ENCODE peak calls at places on chromosome 22, in six cellular contexts. One of them, this sample, is unnamed.

GRCh38 chr22:50583294-50583865 is 731 bp upstream of the CHKB start:
- DNase-seq in heart right ventricle: no peak
- DNase-seq in ascending aorta: no peak
- DNase-seq in heart left ventricle: no peak
- DNase-seq in caudate nucleus: no peak
- DNase-seq in effector memory CD4-positive, alpha-beta T cell: no peak
- DNase-seq in this sample: no peak

GRCh38 chr22:38284042-38284402 is 11.2 kb upstream of the TMEM184B start:
- DNase-seq in heart right ventricle: peak
- DNase-seq in ascending aorta: no peak
- DNase-seq in heart left ventricle: no peak
- DNase-seq in caudate nucleus: no peak
- DNase-seq in effector memory CD4-positive, alpha-beta T cell: no peak
- DNase-seq in this sample: no peak

GRCh38 chr22:49481651-49482399 is 345.8 kb downstream of the BRD1 start:
- DNase-seq in heart right ventricle: no peak
- DNase-seq in ascending aorta: no peak
- DNase-seq in heart left ventricle: no peak
- DNase-seq in caudate nucleus: no peak
- DNase-seq in effector memory CD4-positive, alpha-beta T cell: no peak
- DNase-seq in this sample: no peak

GRCh38 chr22:49853981-49854791 is 542 bp downstream of the ZBED4 start:
- DNase-seq in heart right ventricle: peak
- DNase-seq in ascending aorta: no peak
- DNase-seq in heart left ventricle: peak
- DNase-seq in caudate nucleus: no peak
- DNase-seq in effector memory CD4-positive, alpha-beta T cell: no peak
- DNase-seq in this sample: peak

GRCh38 chr22:46422896-46423295 is 87.4 kb downstream of the TRMU start:
- DNase-seq in heart right ventricle: peak
- DNase-seq in ascending aorta: no peak
- DNase-seq in heart left ventricle: peak
- DNase-seq in caudate nucleus: no peak
- DNase-seq in effector memory CD4-positive, alpha-beta T cell: no peak
- DNase-seq in this sample: no peak

GRCh38 chr22:49966716-49967332 is 6.3 kb downstream of the PIM3 start:
- DNase-seq in heart right ventricle: peak
- DNase-seq in ascending aorta: no peak
- DNase-seq in heart left ventricle: peak
- DNase-seq in caudate nucleus: no peak
- DNase-seq in effector memory CD4-positive, alpha-beta T cell: no peak
- DNase-seq in this sample: peak

GRCh38 chr22:27139935-27140493 is 482.6 kb downstream of the MIAT start:
- DNase-seq in heart right ventricle: no peak
- DNase-seq in ascending aorta: no peak
- DNase-seq in heart left ventricle: no peak
- DNase-seq in caudate nucleus: no peak
- DNase-seq in effector memory CD4-positive, alpha-beta T cell: no peak
- DNase-seq in this sample: peak

GRCh38 chr22:27380826-27381225 is 420.7 kb downstream of the MN1 start:
- DNase-seq in heart right ventricle: no peak
- DNase-seq in ascending aorta: no peak
- DNase-seq in heart left ventricle: no peak
- DNase-seq in caudate nucleus: no peak
- DNase-seq in effector memory CD4-positive, alpha-beta T cell: no peak
- DNase-seq in this sample: no peak

GRCh38 chr22:43838161-43838560 is 24.2 kb downstream of the SULT4A1 start:
- DNase-seq in heart right ventricle: no peak
- DNase-seq in ascending aorta: no peak
- DNase-seq in heart left ventricle: no peak
- DNase-seq in caudate nucleus: no peak
- DNase-seq in effector memory CD4-positive, alpha-beta T cell: no peak
- DNase-seq in this sample: no peak

GRCh38 chr22:16824718-16825687 is at the start of gene XKR3:
- DNase-seq in heart right ventricle: no peak
- DNase-seq in ascending aorta: no peak
- DNase-seq in heart left ventricle: no peak
- DNase-seq in caudate nucleus: no peak
- DNase-seq in effector memory CD4-positive, alpha-beta T cell: no peak
- DNase-seq in this sample: no peak

GRCh38 chr22:50672471-50673230 is at the start of gene SHANK3:
- DNase-seq in heart right ventricle: peak
- DNase-seq in ascending aorta: no peak
- DNase-seq in heart left ventricle: peak
- DNase-seq in caudate nucleus: no peak
- DNase-seq in effector memory CD4-positive, alpha-beta T cell: no peak
- DNase-seq in this sample: peak

DNA sequence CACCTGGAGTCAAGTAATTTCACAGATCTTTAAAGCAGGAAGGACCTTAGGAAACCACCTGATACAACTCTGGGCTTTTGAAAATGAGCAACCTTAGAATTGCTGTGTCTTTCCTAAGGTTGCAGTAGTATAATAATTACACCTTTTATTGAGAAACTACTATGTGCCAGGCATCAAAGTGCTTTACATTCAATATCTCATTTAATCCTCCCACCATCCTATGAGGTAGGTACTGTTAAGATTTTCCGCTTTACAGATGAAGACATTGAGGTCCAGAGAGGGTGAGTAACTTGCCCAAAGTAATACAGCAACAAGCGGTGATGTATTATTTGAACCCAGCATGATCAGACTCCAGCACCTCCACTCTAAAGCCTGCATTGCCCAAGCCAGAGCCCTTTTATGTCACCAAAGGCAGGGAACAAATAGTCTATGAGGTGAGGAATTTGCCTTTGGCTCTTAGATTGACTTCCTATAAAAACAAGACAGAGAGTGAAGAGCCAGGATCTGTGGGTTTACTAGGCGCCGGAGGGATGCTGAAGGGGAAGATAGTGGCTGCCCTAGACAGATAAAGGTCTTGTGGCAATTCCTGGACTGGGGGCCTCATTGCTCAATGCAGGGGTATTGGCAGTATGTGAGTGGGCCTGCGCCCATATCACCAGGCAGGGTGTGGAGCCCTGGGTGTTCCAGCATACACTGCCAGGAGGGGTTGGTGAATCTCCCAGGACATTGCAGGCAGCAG is 157.1 kb downstream of the FBXO7 start:
- DNase-seq in heart right ventricle: no peak
- DNase-seq in ascending aorta: no peak
- DNase-seq in heart left ventricle: no peak
- DNase-seq in caudate nucleus: no peak
- DNase-seq in effector memory CD4-positive, alpha-beta T cell: no peak
- DNase-seq in this sample: no peak
- H3K27ac ChIP-seq in heart right ventricle: no peak
- H3K27ac ChIP-seq in ascending aorta: no peak
- H3K27ac ChIP-seq in heart left ventricle: peak
- H3K27ac ChIP-seq in caudate nucleus: no peak
- H3K27ac ChIP-seq in effector memory CD4-positive, alpha-beta T cell: no peak
- H3K27ac ChIP-seq in this sample: no peak

DNA sequence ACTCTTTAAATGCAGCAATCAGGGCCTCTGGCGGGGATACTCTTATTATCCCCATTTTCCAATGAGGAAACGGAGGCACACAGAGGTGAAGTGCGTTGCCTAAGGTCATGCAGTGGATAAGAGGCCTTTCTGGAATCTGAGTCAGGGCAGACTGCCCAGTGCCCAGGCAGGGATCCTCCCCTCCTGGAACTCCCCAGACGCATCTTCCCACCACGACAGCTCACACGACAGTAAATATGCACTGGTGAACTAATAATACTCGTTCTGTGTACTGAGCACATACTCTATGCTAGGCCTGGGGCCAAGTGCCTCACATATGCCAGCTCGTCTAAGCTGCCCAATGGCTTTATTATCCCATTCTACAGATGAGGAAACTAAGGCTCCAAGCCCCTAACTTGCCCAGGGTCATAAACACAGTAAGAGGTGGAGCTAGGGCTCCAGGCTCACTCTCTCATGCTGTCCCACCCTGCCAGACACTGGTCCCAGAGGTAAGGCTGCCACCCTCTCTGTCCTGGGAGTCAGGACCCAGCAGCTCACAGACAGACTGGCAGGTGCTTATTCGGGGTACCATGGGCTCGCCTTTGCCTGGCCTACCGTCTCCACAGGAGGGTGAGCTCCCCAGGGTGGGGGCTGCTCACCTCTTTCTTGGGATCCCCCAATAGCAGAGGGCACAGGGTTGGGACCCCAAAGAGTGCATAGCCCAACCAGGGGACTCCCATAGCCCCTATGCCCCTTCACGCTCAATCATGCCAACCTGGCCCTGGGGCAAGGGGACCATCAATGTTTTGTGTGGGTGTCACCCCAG is 2.3 kb downstream of the IL2RB start:
- DNase-seq in heart right ventricle: no peak
- DNase-seq in ascending aorta: no peak
- DNase-seq in heart left ventricle: no peak
- DNase-seq in caudate nucleus: no peak
- DNase-seq in effector memory CD4-positive, alpha-beta T cell: no peak
- DNase-seq in this sample: no peak
- H3K27ac ChIP-seq in heart right ventricle: peak
- H3K27ac ChIP-seq in ascending aorta: no peak
- H3K27ac ChIP-seq in heart left ventricle: no peak
- H3K27ac ChIP-seq in caudate nucleus: no peak
- H3K27ac ChIP-seq in effector memory CD4-positive, alpha-beta T cell: peak
- H3K27ac ChIP-seq in this sample: no peak

DNA sequence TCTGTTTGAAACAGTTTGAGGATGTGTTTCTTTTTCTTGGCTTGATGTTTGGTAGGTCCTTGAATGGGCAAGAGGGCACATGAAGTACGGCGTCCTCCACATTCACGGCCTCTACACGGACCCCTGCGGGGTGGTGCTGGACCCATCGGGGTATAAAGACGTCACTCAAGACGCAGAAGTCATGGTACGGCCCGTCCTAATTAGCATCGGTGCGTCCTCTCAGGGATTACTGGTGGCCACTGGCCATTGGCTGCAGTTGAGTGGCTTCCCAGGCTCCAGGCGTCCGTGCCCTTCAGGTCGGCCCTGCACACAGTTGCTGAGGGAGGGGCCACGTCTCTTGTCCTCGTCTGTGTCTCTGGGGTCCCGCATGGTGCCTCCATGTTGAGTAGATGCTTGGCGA is 20.8 kb downstream of the FAM118A start:
- DNase-seq in heart right ventricle: no peak
- DNase-seq in ascending aorta: no peak
- DNase-seq in heart left ventricle: no peak
- DNase-seq in caudate nucleus: no peak
- DNase-seq in effector memory CD4-positive, alpha-beta T cell: no peak
- DNase-seq in this sample: no peak
- H3K27ac ChIP-seq in heart right ventricle: no peak
- H3K27ac ChIP-seq in ascending aorta: no peak
- H3K27ac ChIP-seq in heart left ventricle: peak
- H3K27ac ChIP-seq in caudate nucleus: no peak
- H3K27ac ChIP-seq in effector memory CD4-positive, alpha-beta T cell: no peak
- H3K27ac ChIP-seq in this sample: no peak

GRCh38 chr22:45246060-45246985 is 5.6 kb upstream of the KIAA0930 start:
- DNase-seq in heart right ventricle: no peak
- DNase-seq in ascending aorta: no peak
- DNase-seq in heart left ventricle: no peak
- DNase-seq in caudate nucleus: no peak
- DNase-seq in effector memory CD4-positive, alpha-beta T cell: no peak
- DNase-seq in this sample: peak
- H3K27ac ChIP-seq in heart right ventricle: peak
- H3K27ac ChIP-seq in ascending aorta: peak
- H3K27ac ChIP-seq in heart left ventricle: no peak
- H3K27ac ChIP-seq in caudate nucleus: no peak
- H3K27ac ChIP-seq in effector memory CD4-positive, alpha-beta T cell: no peak
- H3K27ac ChIP-seq in this sample: no peak

GRCh38 chr22:20949698-20950183 is 17.3 kb upstream of the AIFM3 start:
- DNase-seq in heart right ventricle: no peak
- DNase-seq in ascending aorta: no peak
- DNase-seq in heart left ventricle: no peak
- DNase-seq in caudate nucleus: no peak
- DNase-seq in effector memory CD4-positive, alpha-beta T cell: no peak
- DNase-seq in this sample: no peak

GRCh38 chr22:20953342-20953608 is 13.8 kb upstream of the AIFM3 start:
- DNase-seq in heart right ventricle: no peak
- DNase-seq in ascending aorta: no peak
- DNase-seq in heart left ventricle: no peak
- DNase-seq in caudate nucleus: no peak
- DNase-seq in effector memory CD4-positive, alpha-beta T cell: no peak
- DNase-seq in this sample: no peak

GRCh38 chr22:20951932-20952380 is 15.1 kb upstream of the AIFM3 start:
- DNase-seq in heart right ventricle: no peak
- DNase-seq in ascending aorta: no peak
- DNase-seq in heart left ventricle: no peak
- DNase-seq in caudate nucleus: no peak
- DNase-seq in effector memory CD4-positive, alpha-beta T cell: no peak
- DNase-seq in this sample: no peak

GRCh38 chr22:20952544-20953341 is 14.3 kb upstream of the AIFM3 start:
- DNase-seq in heart right ventricle: no peak
- DNase-seq in ascending aorta: no peak
- DNase-seq in heart left ventricle: no peak
- DNase-seq in caudate nucleus: no peak
- DNase-seq in effector memory CD4-positive, alpha-beta T cell: no peak
- DNase-seq in this sample: no peak

DNA sequence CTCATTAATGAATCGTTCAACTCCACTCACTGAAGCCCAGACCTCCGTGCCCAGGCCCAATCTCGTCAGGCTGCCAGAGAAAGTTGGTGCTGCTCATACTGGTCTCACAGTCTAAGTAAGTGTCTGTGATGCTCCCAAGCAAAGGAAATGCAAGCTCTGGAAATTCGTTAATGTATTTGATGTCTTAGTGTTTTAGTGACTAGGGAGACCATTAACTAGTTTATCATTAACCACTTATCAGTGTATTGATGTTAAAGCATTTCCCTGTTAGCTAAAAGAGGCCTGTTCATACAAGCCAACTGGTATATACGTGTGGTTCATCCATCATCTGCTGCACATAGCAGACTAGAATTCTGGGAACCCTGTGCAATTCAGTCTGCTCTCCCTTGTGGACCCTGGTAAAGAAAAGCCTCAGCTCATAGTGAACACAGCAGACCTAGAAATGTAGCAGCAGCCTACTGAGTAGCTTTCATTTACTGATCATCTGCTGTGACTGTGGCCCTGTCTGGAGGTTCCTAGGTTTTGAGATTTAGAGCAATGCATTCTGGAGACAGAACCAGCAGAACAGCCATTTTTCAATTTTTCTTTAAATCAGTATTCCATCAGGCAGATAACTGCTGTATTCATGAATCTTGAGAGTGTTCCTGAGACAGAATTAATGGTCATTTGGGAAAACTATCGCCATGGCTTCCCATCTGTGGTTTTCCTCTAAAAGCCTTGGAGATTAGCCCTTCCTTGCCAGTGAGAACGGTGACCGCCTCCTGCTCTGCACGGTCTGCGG is 15.7 kb upstream of the AIFM3 start:
- DNase-seq in heart right ventricle: no peak
- DNase-seq in ascending aorta: no peak
- DNase-seq in heart left ventricle: no peak
- DNase-seq in caudate nucleus: no peak
- DNase-seq in effector memory CD4-positive, alpha-beta T cell: no peak
- DNase-seq in this sample: no peak
- H3K27ac ChIP-seq in heart right ventricle: no peak
- H3K27ac ChIP-seq in ascending aorta: no peak
- H3K27ac ChIP-seq in heart left ventricle: no peak
- H3K27ac ChIP-seq in caudate nucleus: no peak
- H3K27ac ChIP-seq in effector memory CD4-positive, alpha-beta T cell: no peak
- H3K27ac ChIP-seq in this sample: no peak

GRCh38 chr22:41828516-41828915 is 4.4 kb upstream of the SREBF2 start:
- DNase-seq in heart right ventricle: no peak
- DNase-seq in ascending aorta: no peak
- DNase-seq in heart left ventricle: no peak
- DNase-seq in caudate nucleus: no peak
- DNase-seq in effector memory CD4-positive, alpha-beta T cell: no peak
- DNase-seq in this sample: no peak
- H3K27ac ChIP-seq in heart right ventricle: no peak
- H3K27ac ChIP-seq in ascending aorta: no peak
- H3K27ac ChIP-seq in heart left ventricle: no peak
- H3K27ac ChIP-seq in caudate nucleus: peak
- H3K27ac ChIP-seq in effector memory CD4-positive, alpha-beta T cell: no peak
- H3K27ac ChIP-seq in this sample: no peak